ENCODE peak calls at places on chromosomes 11 and 22, in five cellular contexts. A, H, C, T and U are unnamed samples.

GRCh38 chr22:19663286-19663815 is 51.0 kb upstream of the SEPTIN5 start:
- DNase-seq in A (peak; percentile 93), H (no peak), C (no peak), T (no peak), U (peak; percentile 88)

GRCh38 chr11:104858882-104859735 is 39.2 kb downstream of the CASP12 start:
- DNase-seq in A (no peak), H (no peak), C (no peak), T (no peak), U (peak; percentile 1)

GRCh38 chr11:73141309-73142127 is 600 bp downstream of the FCHSD2 start:
- DNase-seq in A (peak; percentile 76), H (peak; percentile 85), C (peak; percentile 89), T (peak; percentile 95), U (peak; percentile 81)

GRCh38 chr11:18669629-18670162 is 28.9 kb upstream of the TMEM86A start:
- DNase-seq in A (no peak), H (no peak), C (peak; percentile 59), T (no peak), U (no peak)

GRCh38 chr11:86453290-86454030 is 78.8 kb downstream of the CCDC81 start:
- DNase-seq in A (no peak), H (peak; percentile 23), C (no peak), T (no peak), U (no peak)

GRCh38 chr11:13776134-13776815 is 107.8 kb downstream of the FAR1 start:
- DNase-seq in A (peak; percentile 3), H (peak; percentile 84), C (peak; percentile 76), T (no peak), U (peak; percentile 7)

GRCh38 chr11:79691445-79691844 is 250.6 kb upstream of the TENM4 start:
- DNase-seq in A (no peak), H (no peak), C (no peak), T (no peak), U (no peak)

GRCh38 chr11:120820040-120820439 is 203.9 kb upstream of the TBCEL start:
- DNase-seq in A (no peak), H (no peak), C (no peak), T (no peak), U (no peak)

GRCh38 chr11:76629853-76630599 is 40.5 kb downstream of the LRRC32 start:
- DNase-seq in A (peak; percentile 53), H (no peak), C (no peak), T (peak; percentile 90), U (no peak)

GRCh38 chr11:26073646-26074045 is 258.3 kb upstream of the ANO3 start:
- DNase-seq in A (no peak), H (no peak), C (no peak), T (no peak), U (no peak)

GRCh38 chr22:45917146-45917545 is 59.8 kb downstream of the WNT7B start:
- DNase-seq in A (no peak), H (no peak), C (no peak), T (no peak), U (no peak)

GRCh38 chr11:126793596-126793995 is 207.0 kb downstream of the KIRREL3 start:
- DNase-seq in A (no peak), H (no peak), C (no peak), T (no peak), U (no peak)

GRCh38 chr11:12285106-12285505 is 92.3 kb upstream of the PARVA start:
- DNase-seq in A (peak; percentile 91), H (no peak), C (no peak), T (no peak), U (peak; percentile 76)

GRCh38 chr11:1574256-1575242 is 2.5 kb upstream of the DUSP8 start:
- DNase-seq in A (peak; percentile 74), H (no peak), C (peak; percentile 86), T (peak; percentile 90), U (peak; percentile 80)

GRCh38 chr11:85195934-85196333 is 431.2 kb downstream of the DLG2 start:
- DNase-seq in A (no peak), H (no peak), C (no peak), T (no peak), U (no peak)

GRCh38 chr11:127054153-127054552 is 53.6 kb upstream of the KIRREL3 start:
- DNase-seq in A (no peak), H (no peak), C (no peak), T (no peak), U (no peak)

GRCh38 chr11:86523738-86524602 is 148.4 kb downstream of the ME3 start:
- DNase-seq in A (peak; percentile 88), H (peak; percentile 92), C (no peak), T (no peak), U (peak; percentile 87)

GRCh38 chr11:61158691-61159381 is 2.4 kb downstream of the VPS37C start:
- DNase-seq in A (peak; percentile 80), H (peak; percentile 58), C (peak; percentile 62), T (no peak), U (peak; percentile 59)

GRCh38 chr11:130358398-130358797 is 43.7 kb upstream of the ZBTB44 start:
- DNase-seq in A (no peak), H (no peak), C (no peak), T (no peak), U (no peak)

GRCh38 chr22:25067851-25068421 is 115.4 kb downstream of the KIAA1671 start:
- DNase-seq in A (peak; percentile 32), H (no peak), C (no peak), T (no peak), U (no peak)

GRCh38 chr11:14386895-14387480 is 28.0 kb upstream of the RRAS2 start:
- DNase-seq in A (peak; percentile 94), H (peak; percentile 98), C (peak; percentile 90), T (no peak), U (peak; percentile 85)

GRCh38 chr11:61298663-61299244 is 3.6 kb upstream of the VWCE start:
- DNase-seq in A (peak; percentile 19), H (no peak), C (no peak), T (peak; percentile 18), U (peak; percentile 2)

GRCh38 chr11:77109236-77110019 is 6.8 kb downstream of the OMP start:
- DNase-seq in A (peak; percentile 65), H (no peak), C (no peak), T (no peak), U (peak; percentile 18)

GRCh38 chr22:30115705-30116104 is 35.4 kb downstream of the HORMAD2 start:
- DNase-seq in A (peak; percentile 36), H (peak; percentile 3), C (no peak), T (no peak), U (no peak)

GRCh38 chr11:102061276-102061675 is 14.0 kb downstream of the CFAP300 start:
- DNase-seq in A (peak; percentile 30), H (peak; percentile 22), C (no peak), T (no peak), U (no peak)

GRCh38 chr11:130523609-130524008 is 75.2 kb downstream of the ADAMTS15 start:
- DNase-seq in A (peak; percentile 97), H (no peak), C (peak; percentile 63), T (no peak), U (peak; percentile 61)

GRCh38 chr11:80163441-80163840 is 722.6 kb upstream of the TENM4 start:
- DNase-seq in A (no peak), H (no peak), C (no peak), T (no peak), U (no peak)

GRCh38 chr11:6249822-6250555 is 9.6 kb upstream of the CCKBR start:
- DNase-seq in A (peak; percentile 92), H (peak; percentile 95), C (peak; percentile 81), T (no peak), U (peak; percentile 89)

GRCh38 chr11:85132839-85133238 is 494.3 kb downstream of the DLG2 start:
- DNase-seq in A (peak; percentile 21), H (peak; percentile 12), C (peak; percentile 62), T (no peak), U (peak; percentile 35)

GRCh38 chr11:71286701-71287643 is 34.6 kb upstream of the SHANK2 start:
- DNase-seq in A (peak; percentile 98), H (no peak), C (peak; percentile 54), T (peak; percentile 89), U (peak; percentile 84)

GRCh38 chr22:17077255-17077654 is 7.5 kb upstream of the IL17RA start:
- DNase-seq in A (peak; percentile 81), H (no peak), C (no peak), T (no peak), U (peak; percentile 46)

GRCh38 chr11:92495107-92495793 is 270.6 kb downstream of the FAT3 start:
- DNase-seq in A (no peak), H (no peak), C (no peak), T (no peak), U (no peak)

GRCh38 chr11:68429661-68430060 is 30.9 kb upstream of the PPP6R3 start:
- DNase-seq in A (no peak), H (no peak), C (no peak), T (no peak), U (no peak)
- H3K4me3 ChIP-seq in A (no peak overlapping the region), H (peak overlapping the region; percentile 12), C (no peak overlapping the region), T (no peak overlapping the region), U (peak overlapping the region; percentile 29)

GRCh38 chr11:65790902-65791650 is 4.2 kb downstream of the OVOL1 start:
- DNase-seq in A (no peak), H (no peak), C (no peak), T (peak; percentile 63), U (no peak)
- H3K9ac ChIP-seq in A (no peak overlapping the region), H (no peak overlapping the region), C (no peak overlapping the region), T (no peak overlapping the region), U (no peak overlapping the region)

GRCh38 chr11:66107600-66108151 is 37.6 kb downstream of the PACS1 start:
- DNase-seq in A (no peak), H (no peak), C (no peak), T (no peak), U (no peak)
- H3K4me1 ChIP-seq in A (peaks cover 68% of the 10 kb centered on the region), H (peaks cover 12% of the 10 kb centered on the region), C (no peaks in the 10 kb centered on the region), T (no peaks in the 10 kb centered on the region), U (peaks cover 18% of the 10 kb centered on the region)

GRCh38 chr11:47573321-47573720 is 5.4 kb downstream of the KBTBD4 start:
- DNase-seq in A (no peak), H (no peak), C (no peak), T (no peak), U (no peak)

GRCh38 chr11:47578524-47579460 is at the start of the genes KBTBD4 and NDUFS3:
- DNase-seq in A (peak; percentile 94), H (peak; percentile 97), C (peak; percentile 96), T (peak; percentile 95), U (peak; percentile 96)

GRCh38 chr11:47572715-47573255 is 6.0 kb downstream of the KBTBD4 start:
- DNase-seq in A (peak; percentile 33), H (no peak), C (no peak), T (no peak), U (no peak)

GRCh38 chr11:47571895-47572294 is 6.5 kb downstream of the PTPMT1 start:
- DNase-seq in A (peak; percentile 86), H (no peak), C (no peak), T (no peak), U (peak; percentile 53)

DNA sequence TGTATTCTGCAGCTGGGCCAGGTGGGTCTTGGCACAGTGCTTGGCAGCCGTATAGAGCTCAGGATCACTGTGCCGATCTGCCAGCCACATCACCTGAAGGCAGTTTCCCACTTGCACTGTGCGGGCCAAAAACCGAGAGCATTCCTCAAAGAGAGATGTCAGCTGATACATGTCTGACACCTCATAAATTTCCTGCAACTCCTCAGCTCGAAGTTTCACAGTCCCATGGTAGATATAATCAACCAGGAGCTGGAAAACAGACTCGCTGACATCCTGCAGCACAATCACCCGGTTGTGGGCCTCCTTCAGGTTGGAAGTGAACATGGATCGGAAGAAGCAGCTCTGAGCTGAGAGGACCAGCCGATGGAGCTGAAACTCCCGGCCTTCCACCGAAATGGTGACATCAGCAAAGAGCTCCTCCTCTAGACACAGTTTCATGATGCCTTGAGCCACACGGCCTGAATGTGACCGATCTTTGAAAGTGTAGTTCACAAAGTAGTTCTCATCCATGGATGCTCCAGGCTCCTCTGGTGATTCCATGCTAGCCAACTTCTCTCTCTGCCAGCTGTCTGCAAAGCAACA is 1.2 kb downstream of the KBTBD4 start:
- DNase-seq in A (peak; percentile 30), H (peak; percentile 30), C (no peak), T (no peak), U (no peak)
- H3K4me3 ChIP-seq in A (peak overlapping the region; percentile 94), H (no peak overlapping the region), C (peak overlapping the region; percentile 98), T (peak overlapping the region; percentile 95), U (peak overlapping the region; percentile 86)